ENCODE peak calls at places on chromosomes 3 and 15, in eight cellular contexts. A is dorsolateral prefrontal cortex, L is A549, V is brain microvascular endothelial cell, Y is gastrocnemius medialis, J is H1, Z is ovary, T is thoracic aorta. D is an unnamed sample.

GRCh38 chr15:55775316-55775715 is 32.4 kb upstream of the PRTG start:
- DNase-seq in L (no peak), V (no peak), Z (no peak), Y (no peak), T (no peak), A (no peak), J (no peak), D (peak; percentile 87)

GRCh38 chr3:37137516-37137915 is 36.9 kb downstream of the LRRFIP2 start:
- DNase-seq in A (no peak), T (no peak), Z (no peak), J (no peak), L (no peak), V (no peak), Y (no peak), D (no peak)

GRCh38 chr3:116280130-116280740 is 165.1 kb downstream of the LSAMP start:
- DNase-seq in V (no peak), Y (no peak), L (no peak), T (no peak), J (no peak), A (no peak), Z (no peak), D (no peak)

GRCh38 chr3:184783309-184783708 is 28.7 kb upstream of the VPS8 start:
- DNase-seq in J (no peak), L (no peak), T (no peak), V (no peak), A (no peak), Y (no peak), Z (no peak), D (no peak)

GRCh38 chr3:197367081-197367780 is 68.8 kb upstream of the DLG1 start:
- DNase-seq in J (no peak), T (no peak), Z (no peak), A (no peak), Y (no peak), L (peak; percentile 19), V (peak; percentile 47), D (peak; percentile 91)

GRCh38 chr3:15440891-15441290 is 13.5 kb downstream of the EAF1 start:
- DNase-seq in J (no peak), L (no peak), V (peak; percentile 9), A (no peak), Y (no peak), T (no peak), Z (no peak), D (no peak)

GRCh38 chr3:155065537-155065936 is 14.6 kb upstream of the MME start:
- DNase-seq in J (no peak), Z (no peak), T (no peak), Y (peak; percentile 87), A (no peak), L (no peak), V (peak; percentile 85), D (peak; percentile 13)

GRCh38 chr15:70608156-70608555 is 155.2 kb downstream of the UACA start:
- DNase-seq in Y (no peak), Z (peak; percentile 76), J (no peak), A (no peak), V (no peak), L (no peak), T (no peak), D (no peak)

GRCh38 chr15:92365079-92365478 is 28.6 kb upstream of the ST8SIA2 start:
- DNase-seq in J (no peak), A (no peak), Y (no peak), T (no peak), Z (no peak), L (no peak), V (peak; percentile 83), D (peak; percentile 41)

GRCh38 chr3:77726509-77726908 is 686.6 kb downstream of the ROBO2 start:
- DNase-seq in Y (no peak), L (no peak), T (no peak), V (no peak), A (no peak), Z (no peak), J (no peak), D (no peak)

GRCh38 chr3:193734737-193735366 is 141.8 kb downstream of the OPA1 start:
- DNase-seq in V (no peak), T (no peak), Y (no peak), J (no peak), Z (no peak), A (no peak), L (no peak), D (no peak)

GRCh38 chr15:82159922-82160321 is 102.6 kb downstream of the EFL1 start:
- DNase-seq in V (peak; percentile 100), J (no peak), A (no peak), Y (no peak), L (peak; percentile 34), Z (no peak), T (no peak), D (no peak)

GRCh38 chr3:177596248-177596821 is 399.1 kb upstream of the TBL1XR1 start:
- DNase-seq in Y (no peak), J (no peak), Z (no peak), A (no peak), T (no peak), L (no peak), V (no peak), D (peak; percentile 92)

GRCh38 chr15:88835119-88835518 is 31.9 kb downstream of the ACAN start:
- DNase-seq in Z (no peak), A (no peak), T (no peak), V (no peak), Y (no peak), J (no peak), L (no peak), D (no peak)

GRCh38 chr3:38205472-38205805 is 40.1 kb downstream of the OXSR1 start:
- DNase-seq in Z (no peak), T (no peak), V (no peak), L (no peak), J (no peak), Y (no peak), A (no peak), D (no peak)

GRCh38 chr3:52477076-52477895 is 17.9 kb upstream of the STAB1 start:
- DNase-seq in J (no peak), T (no peak), A (no peak), L (no peak), Z (no peak), V (no peak), Y (no peak), D (no peak)

GRCh38 chr15:76183906-76184639 is 124.3 kb downstream of the TMEM266 start:
- DNase-seq in L (no peak), V (no peak), J (no peak), Z (no peak), Y (no peak), T (no peak), A (no peak), D (no peak)

GRCh38 chr3:188937389-188937788 is 234.4 kb upstream of the TPRG1 start:
- DNase-seq in A (no peak), V (peak; percentile 26), T (no peak), J (no peak), Y (no peak), Z (no peak), L (no peak), D (no peak)

GRCh38 chr15:31605467-31605931 is 278.9 kb downstream of the KLF13 start:
- DNase-seq in A (no peak), J (no peak), V (peak; percentile 11), T (no peak), L (no peak), Z (no peak), Y (no peak), D (no peak)

GRCh38 chr3:43583481-43583880 is 38.3 kb downstream of the ANO10 start:
- DNase-seq in A (no peak), V (no peak), Y (no peak), T (no peak), Z (no peak), L (no peak), J (no peak), D (no peak)

DNA sequence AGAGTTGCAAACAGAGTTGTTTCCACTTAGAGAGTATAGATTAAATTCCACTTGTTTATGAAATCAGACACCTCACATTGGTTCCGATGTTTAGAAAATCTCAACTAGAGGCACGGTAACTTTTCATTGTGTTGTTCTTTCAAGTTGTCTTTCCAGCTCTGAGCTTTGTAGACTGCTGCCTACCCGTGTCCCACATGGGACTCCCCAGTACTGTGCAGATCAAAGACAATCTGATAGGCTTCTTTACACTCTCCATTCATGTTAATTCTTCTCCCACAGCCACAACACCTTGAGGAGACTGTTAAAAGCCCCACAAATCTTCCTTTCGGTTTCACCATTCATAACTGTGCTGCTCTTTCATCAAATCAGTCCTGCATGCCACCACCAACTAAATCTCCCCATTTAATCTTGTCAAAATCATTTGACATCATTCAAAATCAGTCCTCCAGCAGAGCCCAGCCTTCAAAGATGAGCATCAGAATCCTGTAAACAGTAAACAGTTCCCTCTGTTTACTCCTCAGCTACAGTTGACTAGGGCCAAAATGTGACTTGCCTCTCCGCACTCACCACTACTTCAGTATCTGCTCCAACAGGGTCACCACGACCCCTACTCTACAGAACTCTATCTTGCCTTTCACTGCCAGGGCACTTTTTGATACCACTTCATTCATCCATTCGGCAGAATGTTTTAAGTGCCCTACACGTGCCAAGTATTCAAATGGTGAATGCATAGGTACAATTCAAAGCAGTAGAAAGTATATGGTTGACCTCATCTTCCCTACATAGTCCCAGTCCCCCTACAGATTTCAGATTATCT is 8.3 kb downstream of the ANXA2 start:
- DNase-seq in Z (no peak), J (no peak), L (no peak), A (no peak), V (no peak), Y (no peak), T (no peak), D (no peak)
- H3K4me3 ChIP-seq in Z (peak overlapping the region; percentile 6), J (no peak overlapping the region), L (peak overlapping the region; percentile 35), A (no peak overlapping the region), V (peak overlapping the region; percentile 12), Y (peak overlapping the region; percentile 15), T (peak overlapping the region; percentile 60), D (no peak overlapping the region)

DNA sequence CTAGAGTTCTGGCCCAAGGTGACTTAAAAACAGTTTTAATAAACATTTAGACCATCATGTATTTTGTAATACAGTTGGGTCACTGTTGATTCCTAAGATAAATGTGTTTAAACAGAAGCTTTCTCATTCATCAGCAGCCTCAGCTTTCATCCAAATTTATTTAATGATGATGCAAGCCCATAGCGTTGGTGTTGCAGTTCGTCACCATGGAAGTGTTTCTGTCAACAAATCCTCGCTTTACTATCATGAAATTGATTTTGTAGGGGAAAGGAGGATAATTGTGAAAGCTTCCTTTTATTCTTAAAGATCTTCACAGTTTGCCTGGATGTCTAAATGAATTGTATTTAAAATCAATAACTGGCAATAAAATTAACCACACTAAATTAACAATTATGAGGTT is 28.8 kb downstream of the CMSS1 start:
- DNase-seq in L (no peak), J (no peak), Y (no peak), V (peak; percentile 49), Z (no peak), T (no peak), A (no peak), D (no peak)
- H3K27ac ChIP-seq in L (no peak overlapping the region), J (no peak overlapping the region), Y (peak overlapping the region; percentile 79), V (no peak overlapping the region), Z (no peak overlapping the region), T (peak overlapping the region; percentile 46), A (no peak overlapping the region), D (peak overlapping the region; percentile 6)

GRCh38 chr3:160720123-160720746 is 35.8 kb upstream of the PPM1L start:
- DNase-seq in A (no peak), T (no peak), Y (no peak), V (no peak), J (no peak), Z (no peak), L (no peak), D (no peak)
- TF ChIP-seq CTCF in A (no peak), T (no peak), Y (no peak), V (peak; percentile 42), J (peak; percentile 56), Z (no peak), L (no peak), D (no peak)

DNA sequence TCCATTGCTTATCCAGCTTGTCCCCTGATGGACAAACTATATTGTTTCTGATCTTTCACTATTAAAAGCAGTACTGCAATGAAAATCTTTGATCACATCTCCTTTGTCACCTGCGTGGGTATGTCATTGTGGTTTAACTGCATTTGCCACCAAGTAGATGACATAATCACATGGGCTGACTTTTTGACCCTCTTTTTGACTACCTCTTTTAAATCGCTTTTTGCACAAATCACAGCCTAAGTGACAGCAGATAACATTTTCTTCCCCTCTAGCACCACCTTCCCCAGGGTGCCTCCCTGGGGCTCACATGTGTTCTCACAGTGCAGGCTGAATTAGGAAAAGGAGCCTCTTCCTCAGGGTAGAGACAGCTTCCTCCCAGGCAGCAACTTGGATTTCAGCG is 1.1 kb upstream of the RBP1 start:
- DNase-seq in Z (no peak), A (no peak), Y (no peak), J (no peak), L (no peak), T (no peak), V (no peak), D (no peak)
- H3K4me3 ChIP-seq in Z (peak overlapping the region; percentile 76), A (peak overlapping the region; percentile 69), Y (no peak overlapping the region), J (peak overlapping the region; percentile 69), L (no peak overlapping the region), T (peak overlapping the region; percentile 88), V (peak overlapping the region; percentile 77), D (peak overlapping the region; percentile 67)

D was measured in PC-9.